ENCODE peak calls at places on chromosomes 11 and 22, in four cellular contexts. E is activated B cell treated with CpG ODN at 0.5 μM for 24 hours, Y is coronary artery, R is transverse colon. P is an unnamed sample.
A peak's percentile ranks its signal among the peaks of the same experiment; 100 is the strongest.

GRCh38 chr22:42273855-42274451 is 3.5 kb upstream of the TCF20 start:
- DNase-seq in Y (no peak), R (no peak), E (no peak), P (no peak)

GRCh38 chr22:32199341-32199740 is 5.5 kb downstream of the RFPL2 start:
- DNase-seq in E (no peak), R (no peak), Y (no peak), P (no peak)

GRCh38 chr11:12174145-12175143 is 64.1 kb downstream of the MICAL2 start:
- DNase-seq in Y (peak; percentile 46), E (no peak), R (no peak), P (no peak)

GRCh38 chr22:19688301-19689290 is 25.7 kb upstream of the SEPTIN5 start:
- DNase-seq in R (no peak), E (no peak), Y (no peak), P (no peak)

GRCh38 chr22:46941958-46942815 is 179.7 kb downstream of the TBC1D22A start:
- DNase-seq in Y (no peak), E (no peak), R (no peak), P (no peak)

GRCh38 chr11:105713106-105713505 is 103.2 kb downstream of the GRIA4 start:
- DNase-seq in Y (no peak), E (no peak), R (no peak), P (no peak)

GRCh38 chr11:70727021-70727420 is 328.7 kb downstream of the CTTN start:
- DNase-seq in E (no peak), R (no peak), Y (no peak), P (no peak)

GRCh38 chr22:38696606-38697005 is 4.1 kb downstream of the JOSD1 start:
- DNase-seq in R (no peak), E (no peak), Y (no peak), P (no peak)

GRCh38 chr11:36452231-36452630 is 57.8 kb downstream of the TRAF6 start:
- DNase-seq in Y (no peak), R (no peak), E (no peak), P (no peak)

GRCh38 chr22:30104501-30105156 is 24.4 kb downstream of the HORMAD2 start:
- DNase-seq in E (no peak), Y (no peak), R (no peak), P (no peak)

GRCh38 chr11:108654994-108655631 is 9.8 kb upstream of the DDX10 start:
- DNase-seq in Y (no peak), E (no peak), R (peak; percentile 47), P (peak; percentile 51)
- TF ChIP-seq CTCF in Y (no peak), E (no peak), R (peak; percentile 55), P (peak; percentile 66)

GRCh38 chr11:76598426-76598839 is 72.1 kb downstream of the LRRC32 start:
- DNase-seq in Y (peak; percentile 76), E (no peak), R (no peak), P (no peak)
- TF ChIP-seq CTCF in Y (peak; percentile 29), E (no peak), R (no peak), P (no peak)

GRCh38 chr22:36237462-36238347 is 1.6 kb downstream of the APOL2 start:
- DNase-seq in Y (peak; percentile 73), E (no peak), R (peak; percentile 43), P (no peak)

GRCh38 chr22:36236338-36237319 is 2.7 kb downstream of the APOL2 start:
- DNase-seq in R (no peak), E (no peak), Y (peak; percentile 73), P (no peak)

GRCh38 chr22:36238348-36239149 is 778 bp downstream of the APOL2 start:
- DNase-seq in R (peak; percentile 43), E (no peak), Y (peak; percentile 72), P (no peak)

GRCh38 chr22:36239150-36239400 is 252 bp downstream of the APOL2 start:
- DNase-seq in E (no peak), R (no peak), Y (no peak), P (no peak)

DNA sequence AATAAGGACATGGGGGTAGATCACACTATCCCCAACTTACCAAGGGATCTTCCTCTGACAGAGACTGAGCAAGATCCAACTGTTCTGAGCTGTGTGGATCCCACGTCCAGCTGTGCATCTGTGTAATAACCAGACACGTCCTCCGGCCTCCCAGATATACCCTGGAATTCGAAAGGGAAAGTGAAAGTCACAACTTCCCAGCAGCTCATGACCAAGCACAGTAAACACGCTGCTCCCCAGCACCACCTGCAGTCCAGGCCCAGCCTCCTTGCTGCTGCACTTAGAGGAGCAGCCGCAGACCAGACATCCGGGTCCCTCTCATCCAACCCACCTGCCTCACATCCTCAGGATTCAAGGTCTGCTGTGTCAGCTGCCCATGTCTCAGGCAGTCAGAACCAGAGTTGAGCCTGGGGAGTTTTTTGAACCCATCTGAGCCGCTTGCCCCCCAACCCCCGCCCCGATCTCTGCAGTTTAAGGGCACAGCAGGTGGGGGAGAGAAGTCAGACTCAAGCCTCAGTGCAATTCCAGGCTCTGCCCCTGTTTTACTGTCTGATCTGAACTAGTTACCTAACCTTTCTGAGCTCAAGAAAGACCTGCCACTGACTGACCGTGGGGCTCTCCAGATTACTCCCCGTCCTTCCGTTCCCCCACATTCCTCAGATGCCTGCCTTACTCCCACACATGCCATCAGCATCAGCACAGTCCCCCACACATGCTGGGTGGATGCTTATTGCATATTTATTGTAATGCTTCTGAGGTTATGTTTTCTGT is at the start of gene APOL2:
- DNase-seq in E (peak; percentile 56), R (peak; percentile 92), Y (peak; percentile 91), P (peak; percentile 72)
- TF ChIP-seq CTCF in E (no peak), R (peak; percentile 70), Y (peak; percentile 52), P (no peak)

GRCh38 chr11:20067665-20068064 is 92.6 kb downstream of the DBX1 start:
- DNase-seq in E (no peak), R (no peak), Y (no peak), P (no peak)

GRCh38 chr11:20068691-20069090 is 91.6 kb downstream of the DBX1 start:
- DNase-seq in Y (no peak), E (no peak), R (no peak), P (no peak)

GRCh38 chr11:20066013-20066782 is 94.1 kb downstream of the DBX1 start:
- DNase-seq in Y (no peak), E (no peak), R (no peak), P (no peak)

GRCh38 chr11:20065040-20065805 is 95.1 kb downstream of the DBX1 start:
- DNase-seq in E (no peak), R (no peak), Y (no peak), P (no peak)

GRCh38 chr11:20066783-20067156 is 93.5 kb downstream of the DBX1 start:
- DNase-seq in Y (no peak), E (no peak), R (no peak), P (no peak)
- TF ChIP-seq CTCF in Y (no peak), E (no peak), R (no peak), P (no peak)

GRCh38 chr11:117183724-117184349 is 5.3 kb downstream of the SIDT2 start:
- DNase-seq in E (no peak), R (no peak), Y (peak; percentile 63), P (no peak)

GRCh38 chr11:117180661-117181585 is 2.4 kb downstream of the SIDT2 start:
- DNase-seq in R (peak; percentile 87), E (no peak), Y (peak; percentile 79), P (peak; percentile 48)

GRCh38 chr11:117182551-117182935 is 4.0 kb downstream of the SIDT2 start:
- DNase-seq in Y (no peak), E (no peak), R (no peak), P (no peak)

GRCh38 chr11:117180020-117180419 is 1.5 kb downstream of the SIDT2 start:
- DNase-seq in Y (no peak), E (no peak), R (no peak), P (no peak)

GRCh38 chr11:117181586-117182550 is 3.3 kb downstream of the SIDT2 start:
- DNase-seq in R (no peak), E (no peak), Y (peak; percentile 74), P (no peak)
- TF ChIP-seq CTCF in R (no peak), E (no peak), Y (no peak), P (no peak)

GRCh38 chr11:22331771-22332170 is 6.4 kb upstream of the SLC17A6 start:
- DNase-seq in Y (no peak), E (no peak), R (no peak), P (no peak)
- TF ChIP-seq CTCF in Y (no peak), E (no peak), R (no peak), P (no peak)

GRCh38 chr11:8914661-8915018 is 3.7 kb downstream of the AKIP1 start:
- DNase-seq in R (no peak), E (no peak), Y (no peak), P (no peak)
- TF ChIP-seq CTCF in R (no peak), E (no peak), Y (peak; percentile 11), P (no peak)

GRCh38 chr11:24509114-24509513 is 12.3 kb downstream of the LUZP2 start:
- DNase-seq in Y (no peak), R (no peak), E (no peak), P (no peak)
- TF ChIP-seq CTCF in Y (no peak), R (no peak), E (no peak), P (no peak)

DNA sequence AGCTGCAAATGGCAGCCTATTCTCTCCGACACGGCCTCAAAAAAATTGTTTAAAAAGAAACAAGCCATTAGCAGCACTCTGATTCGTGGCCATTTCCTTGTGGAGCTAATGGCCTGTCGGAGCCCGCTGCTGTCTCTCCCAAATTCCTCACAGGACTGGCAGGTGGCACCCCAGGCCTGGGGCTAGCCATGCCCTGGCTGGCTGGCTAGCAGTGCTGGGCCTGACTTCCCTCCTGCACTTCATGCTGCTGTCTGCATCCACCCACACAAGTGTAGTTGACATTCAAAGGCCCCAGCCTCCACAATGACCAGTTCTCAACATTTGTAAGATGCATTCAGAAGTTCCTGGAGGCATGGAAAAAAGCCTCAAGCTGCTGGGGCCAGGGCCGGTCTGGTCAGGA is 61.5 kb downstream of the SMCO4 start:
- DNase-seq in Y (no peak), R (no peak), E (no peak), P (no peak)
- TF ChIP-seq CTCF in Y (no peak), R (no peak), E (no peak), P (no peak)

DNA sequence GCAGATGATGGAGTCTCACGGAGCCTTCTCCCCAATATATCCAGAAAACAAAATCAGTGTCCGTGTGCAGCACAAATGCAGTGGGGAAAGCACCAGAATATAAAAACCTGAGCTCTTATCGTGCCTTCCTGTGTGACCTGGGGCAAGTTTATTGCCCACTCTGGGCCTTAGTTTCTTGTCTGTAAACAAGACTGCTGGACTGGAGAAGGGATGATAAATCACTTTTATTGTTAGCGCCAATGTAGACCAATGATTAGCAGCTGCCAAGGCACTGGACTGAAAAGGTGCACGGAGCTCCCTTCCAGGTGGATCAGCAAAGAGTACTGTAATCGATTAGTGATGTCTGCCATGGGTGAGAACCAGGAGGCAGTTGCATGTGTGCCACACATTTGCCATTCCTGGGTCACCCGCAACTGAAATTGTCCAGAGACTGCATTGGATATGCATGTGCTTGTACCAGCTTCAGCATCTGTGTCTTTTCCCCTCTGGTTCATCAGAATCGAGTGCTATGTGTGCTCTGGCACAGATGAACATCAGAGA is 89.2 kb downstream of the TSPAN18 start:
- DNase-seq in Y (no peak), R (no peak), E (no peak), P (no peak)
- TF ChIP-seq CTCF in Y (no peak), R (no peak), E (no peak), P (no peak)

P was measured in mesothelial cell of epicardium.